ENCODE peak calls at places on chromosomes 11 and 22, in seven cellular contexts. Y is endothelial cell, J is PC-3, X is progenitor cell of endocrine pancreas, A is AG09309, T is HFFc6, D is nephron progenitor cell. R is an unnamed sample.

GRCh38 chr11:47941907-47942558 is 38.3 kb upstream of the PTPRJ start:
- DNase-seq in Y (no peak), A (no peak), D (no peak), T (no peak), X (no peak), J (no peak), R (no peak)

GRCh38 chr11:82462588-82462987 is 271.1 kb downstream of the FAM181B start:
- DNase-seq in Y (no peak), T (no peak), X (no peak), D (no peak), A (no peak), J (no peak), R (no peak)

GRCh38 chr11:132177106-132177505 is 806.7 kb downstream of the NTM start:
- DNase-seq in X (peak; percentile 23), D (peak; percentile 43), Y (peak; percentile 33), A (peak; percentile 13), J (peak; percentile 61), T (peak; percentile 59), R (no peak)

GRCh38 chr22:44743804-44744211 is 8.6 kb upstream of the ARHGAP8 start:
- DNase-seq in T (no peak), X (no peak), D (no peak), J (no peak), A (no peak), Y (no peak), R (no peak)

GRCh38 chr11:39374963-39375698 is 2084.3 kb downstream of the LRRC4C start:
- DNase-seq in J (peak; percentile 67), A (no peak), Y (peak; percentile 7), X (no peak), D (peak; percentile 9), T (peak; percentile 31), R (no peak)

GRCh38 chr22:49964493-49965290 is 4.1 kb downstream of the PIM3 start:
- DNase-seq in J (no peak), A (no peak), T (no peak), X (no peak), Y (no peak), D (no peak), R (peak; percentile 22)

GRCh38 chr11:17542249-17542648 is 2.0 kb downstream of the USH1C start:
- DNase-seq in J (no peak), A (no peak), T (no peak), X (no peak), Y (no peak), D (no peak), R (no peak)

GRCh38 chr22:26981520-26981919 is 324.1 kb downstream of the MIAT start:
- DNase-seq in X (no peak), D (no peak), A (no peak), J (no peak), T (no peak), Y (no peak), R (no peak)

GRCh38 chr11:47414685-47415070 is 6.3 kb downstream of the SLC39A13 start:
- DNase-seq in A (no peak), X (no peak), T (no peak), Y (no peak), J (no peak), D (no peak), R (no peak)

GRCh38 chr11:96267001-96267489 is 76.0 kb downstream of the MAML2 start:
- DNase-seq in X (no peak), D (no peak), J (no peak), Y (no peak), A (no peak), T (no peak), R (no peak)

GRCh38 chr22:47092896-47093311 is 330.5 kb downstream of the TBC1D22A start:
- DNase-seq in J (no peak), D (no peak), Y (no peak), X (no peak), T (peak; percentile 47), A (peak; percentile 28), R (no peak)

GRCh38 chr11:16985297-16985696 is 28.9 kb downstream of the PLEKHA7 start:
- DNase-seq in Y (no peak), D (no peak), A (no peak), X (no peak), T (no peak), J (no peak), R (no peak)

GRCh38 chr22:20063271-20064139 is 16.5 kb upstream of the DGCR8 start:
- DNase-seq in J (no peak), D (no peak), Y (no peak), X (no peak), A (no peak), T (no peak), R (no peak)

GRCh38 chr11:79087238-79087956 is 353.4 kb downstream of the TENM4 start:
- DNase-seq in Y (no peak), J (peak; percentile 69), D (peak; percentile 27), A (peak; percentile 39), T (peak; percentile 55), X (no peak), R (no peak)

DNA sequence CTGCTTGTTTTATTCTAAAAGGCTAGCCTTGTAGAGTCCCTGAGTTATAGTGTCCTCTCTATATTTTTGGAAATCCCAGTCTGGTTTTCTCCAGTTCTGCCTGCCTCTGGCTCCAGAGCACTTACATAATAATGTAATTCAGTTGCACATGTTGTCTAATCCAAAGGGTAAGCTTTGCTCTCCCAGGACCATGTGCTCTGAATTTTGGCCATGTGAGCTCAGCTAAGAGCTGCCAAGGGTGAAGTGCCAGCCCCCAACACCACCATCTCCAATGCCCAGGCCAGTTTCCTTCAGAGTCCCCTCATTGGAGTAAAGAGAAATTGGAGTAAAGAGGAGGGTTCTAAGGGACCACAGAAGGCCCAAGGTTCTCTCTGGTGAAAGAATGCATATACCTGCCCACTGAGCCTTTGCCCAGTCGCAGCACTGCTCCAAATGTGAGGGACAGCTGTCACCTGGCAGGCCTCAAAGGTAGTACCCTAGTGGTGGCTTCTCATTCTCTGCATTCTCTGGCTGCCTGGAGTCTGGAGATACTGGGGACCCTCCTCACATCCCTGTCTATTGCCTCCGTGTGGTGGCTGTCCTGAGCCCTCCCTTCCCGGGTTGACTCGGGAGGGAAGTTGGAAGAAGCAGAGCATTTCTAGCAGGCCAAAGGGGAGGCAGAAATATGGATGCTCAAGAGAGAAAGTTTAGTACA is 4.9 kb downstream of the CRY2 start:
- DNase-seq in D (no peak), A (no peak), X (no peak), Y (no peak), T (no peak), J (no peak), R (no peak)
- TF ChIP-seq CTCF in D (no peak), A (no peak), X (no peak), Y (no peak), T (no peak), J (no peak), R (no peak)

GRCh38 chr22:24565077-24565476 is 9.3 kb downstream of the SNRPD3 start:
- DNase-seq in J (no peak), A (no peak), D (no peak), Y (no peak), X (no peak), T (no peak), R (no peak)

GRCh38 chr22:24567668-24568067 is 11.9 kb downstream of the SNRPD3 start:
- DNase-seq in T (no peak), A (no peak), Y (no peak), D (no peak), J (no peak), X (no peak), R (no peak)

GRCh38 chr22:24563246-24563645 is 7.4 kb downstream of the SNRPD3 start:
- DNase-seq in A (no peak), D (no peak), J (no peak), T (no peak), Y (no peak), X (no peak), R (no peak)

GRCh38 chr22:24564376-24565058 is 8.7 kb downstream of the SNRPD3 start:
- DNase-seq in X (no peak), T (no peak), Y (no peak), J (no peak), D (no peak), A (no peak), R (no peak)

GRCh38 chr22:24566899-24567511 is 11.2 kb downstream of the SNRPD3 start:
- DNase-seq in X (no peak), Y (no peak), A (no peak), J (no peak), D (no peak), T (no peak), R (no peak)
- TF ChIP-seq CTCF in X (no peak), Y (no peak), A (no peak), J (no peak), D (no peak), T (no peak), R (no peak)

DNA sequence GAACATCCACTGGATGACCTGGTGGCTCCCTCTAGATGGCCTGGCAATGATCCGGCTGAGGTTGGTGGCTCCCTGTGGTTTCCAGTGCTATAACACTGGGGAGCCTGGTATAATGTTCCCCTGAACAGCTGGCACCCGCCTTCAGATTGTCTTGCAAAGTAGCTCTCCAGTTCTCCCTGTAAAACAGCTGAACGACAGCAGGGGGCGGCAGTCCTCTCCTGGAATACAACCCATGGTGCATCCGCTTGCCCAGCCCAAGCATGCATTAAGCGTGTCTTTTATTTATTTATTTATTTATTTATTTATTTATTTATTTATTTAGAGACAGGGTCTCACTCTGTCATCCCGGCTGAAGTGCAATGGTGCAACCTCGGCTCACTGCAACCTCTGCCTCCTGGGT is 258.9 kb downstream of the BUD13 start:
- DNase-seq in X (peak; percentile 9), J (peak; percentile 63), A (no peak), D (peak; percentile 53), Y (peak; percentile 66), T (peak; percentile 22), R (no peak)
- TF ChIP-seq CTCF in X (peak; percentile 53), J (peak; percentile 45), A (peak; percentile 25), D (peak; percentile 39), Y (peak; percentile 68), T (peak; percentile 62), R (no peak)

DNA sequence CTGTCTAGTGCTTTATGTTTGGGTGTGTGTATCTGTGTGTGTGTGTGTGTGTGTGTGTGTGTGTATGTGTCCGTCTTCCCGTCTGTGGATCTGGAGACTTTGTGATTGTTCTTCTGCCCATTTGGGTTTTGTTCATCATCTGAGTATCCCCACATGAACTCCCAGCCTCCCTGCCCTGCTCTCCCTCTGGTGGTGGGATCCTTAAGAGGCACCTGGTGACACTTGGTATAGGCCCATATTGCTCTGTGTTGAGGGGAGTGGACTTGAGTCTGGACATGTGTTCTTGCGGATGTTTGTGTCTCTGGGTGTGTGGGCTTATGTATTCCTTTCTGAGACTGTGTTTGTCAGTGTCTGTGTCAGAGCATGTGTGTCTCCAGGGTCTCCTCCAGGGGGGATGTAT is 15.3 kb downstream of the RCOR2 start:
- DNase-seq in D (no peak), T (no peak), X (no peak), Y (no peak), A (no peak), J (peak; percentile 41), R (no peak)
- TF ChIP-seq CTCF in D (no peak), T (peak; percentile 58), X (peak; percentile 41), Y (no peak), A (peak; percentile 45), J (peak; percentile 65), R (no peak)